ENCODE peak calls at places on chromosomes 1 and 21, in eight cellular contexts. P is stimulated activated CD8-positive, alpha-beta memory T cell treated with anti-CD3 and anti-CD28 coated beads, Interleukin-2, amount 100 ng/mL, for 1 hour; F is prostate gland; Z is IMR-90; Q is nephron progenitor cell; Y is astrocyte of the spinal cord; W is SW 1271; K is HFFc6. H is an unnamed sample.

GRCh38 chr1:116770625-116771024 is 16.4 kb downstream of the CD2 start:
- DNase-seq in P (no peak), F (no peak), Z (no peak), Q (no peak), Y (no peak), W (no peak), K (no peak), H (no peak)

GRCh38 chr1:210143465-210144062 is 89.0 kb upstream of the SERTAD4 start:
- DNase-seq in P (no peak), F (peak), Z (peak), Q (peak), Y (peak), W (no peak), K (peak), H (peak)

GRCh38 chr1:200036616-200037270 is 9.2 kb downstream of the NR5A2 start:
- DNase-seq in P (no peak), F (no peak), Z (no peak), Q (peak), Y (no peak), W (no peak), K (no peak), H (no peak)

GRCh38 chr1:24379733-24380315 is 33.8 kb downstream of the STPG1 start:
- DNase-seq in P (no peak), F (no peak), Z (peak), Q (no peak), Y (no peak), W (no peak), K (peak), H (no peak)

GRCh38 chr1:210378721-210379120 is 50.0 kb downstream of the HHAT start:
- DNase-seq in P (no peak), F (no peak), Z (peak), Q (no peak), Y (peak), W (no peak), K (no peak), H (no peak)

GRCh38 chr1:72177711-72178110 is 104.6 kb downstream of the NEGR1 start:
- DNase-seq in P (no peak), F (no peak), Z (peak), Q (no peak), Y (peak), W (no peak), K (peak), H (no peak)

GRCh38 chr21:46081862-46082637 is 15.9 kb upstream of the COL6A2 start:
- DNase-seq in P (no peak), F (no peak), Z (no peak), Q (no peak), Y (no peak), W (no peak), K (no peak), H (peak)

GRCh38 chr1:219071209-219071608 is 102.5 kb upstream of the LYPLAL1 start:
- DNase-seq in P (no peak), F (no peak), Z (no peak), Q (no peak), Y (no peak), W (no peak), K (no peak), H (no peak)

GRCh38 chr1:234913771-234914170 is 214.9 kb downstream of the TOMM20 start:
- DNase-seq in P (no peak), F (no peak), Z (no peak), Q (no peak), Y (no peak), W (no peak), K (no peak), H (no peak)

GRCh38 chr1:105730701-105731100 is 1325.8 kb upstream of the PRMT6 start:
- DNase-seq in P (no peak), F (no peak), Z (no peak), Q (no peak), Y (no peak), W (no peak), K (no peak), H (no peak)

GRCh38 chr1:38095337-38096030 is 48.9 kb upstream of the POU3F1 start:
- DNase-seq in P (no peak), F (no peak), Z (no peak), Q (no peak), Y (no peak), W (no peak), K (no peak), H (no peak)

GRCh38 chr1:33724348-33724747 is 139.5 kb upstream of the HMGB4 start:
- DNase-seq in P (no peak), F (no peak), Z (no peak), Q (no peak), Y (no peak), W (no peak), K (no peak), H (no peak)

H was measured in ascending aorta.